ENCODE peak calls at places on chromosomes 16 and 17, in nine cellular contexts. I, K, P, A, B, D, L, W and S are unnamed samples.

GRCh38 chr16:1781758-1782407 is 488 bp downstream of the SPSB3 start:
- DNase-seq in I (no peak), K (peak), P (peak), A (no peak), B (no peak), D (no peak), L (peak), W (no peak), S (no peak)

GRCh38 chr17:61809816-61810392 is 53.4 kb downstream of the BRIP1 start:
- DNase-seq in I (no peak), K (peak), P (no peak), A (no peak), B (no peak), D (peak), L (peak), W (no peak), S (no peak)

GRCh38 chr16:31700530-31701388 is 172.8 kb upstream of the ZNF267 start:
- DNase-seq in I (peak), K (peak), P (peak), A (peak), B (peak), D (no peak), L (peak), W (no peak), S (peak)

GRCh38 chr17:57213180-57213825 is 43.0 kb upstream of the MSI2 start:
- DNase-seq in I (no peak), K (no peak), P (no peak), A (no peak), B (no peak), D (no peak), L (no peak), W (no peak), S (no peak)

GRCh38 chr17:49624896-49625295 is 49.2 kb downstream of the NXPH3 start:
- DNase-seq in I (no peak), K (no peak), P (no peak), A (no peak), B (no peak), D (no peak), L (peak), W (no peak), S (no peak)

GRCh38 chr16:28298511-28298878 is 6.2 kb downstream of the SBK1 start:
- DNase-seq in I (no peak), K (peak), P (no peak), A (peak), B (no peak), D (no peak), L (no peak), W (no peak), S (no peak)

GRCh38 chr17:66032082-66032712 is 159.7 kb downstream of the CEP112 start:
- DNase-seq in I (no peak), K (no peak), P (no peak), A (no peak), B (no peak), D (no peak), L (no peak), W (no peak), S (no peak)

GRCh38 chr16:49603956-49604355 is 230.4 kb downstream of the C16orf78 start:
- DNase-seq in I (no peak), K (no peak), P (no peak), A (no peak), B (no peak), D (no peak), L (no peak), W (no peak), S (no peak)

GRCh38 chr17:70144260-70144846 is 25.0 kb upstream of the KCNJ2 start:
- DNase-seq in I (no peak), K (peak), P (no peak), A (no peak), B (no peak), D (peak), L (peak), W (no peak), S (no peak)

GRCh38 chr17:36877774-36878173 is 59.5 kb upstream of the LHX1 start:
- DNase-seq in I (no peak), K (no peak), P (no peak), A (no peak), B (no peak), D (no peak), L (no peak), W (no peak), S (no peak)

GRCh38 chr17:34171245-34171818 is 83.8 kb upstream of the CCL2 start:
- DNase-seq in I (peak), K (peak), P (peak), A (peak), B (peak), D (peak), L (peak), W (no peak), S (peak)

GRCh38 chr16:48497129-48497528 is 111.9 kb upstream of the SIAH1 start:
- DNase-seq in I (no peak), K (no peak), P (no peak), A (no peak), B (no peak), D (no peak), L (no peak), W (no peak), S (no peak)

GRCh38 chr16:66512589-66513404 is 37.1 kb downstream of the TK2 start:
- DNase-seq in I (no peak), K (no peak), P (no peak), A (no peak), B (no peak), D (peak), L (peak), W (no peak), S (peak)

GRCh38 chr16:138049-138417 is 440 bp downstream of the NPRL3 start:
- DNase-seq in I (no peak), K (peak), P (peak), A (peak), B (no peak), D (no peak), L (peak), W (no peak), S (no peak)

GRCh38 chr17:57480438-57481196 is 224.3 kb downstream of the MSI2 start:
- DNase-seq in I (no peak), K (peak), P (no peak), A (no peak), B (no peak), D (peak), L (peak), W (no peak), S (peak)

GRCh38 chr17:82536220-82537201 is 17.0 kb downstream of the FOXK2 start:
- DNase-seq in I (no peak), K (peak), P (peak), A (no peak), B (no peak), D (peak), L (peak), W (peak), S (no peak)

GRCh38 chr16:73545713-73546112 is 497.8 kb upstream of the ZFHX3 start:
- DNase-seq in I (no peak), K (no peak), P (no peak), A (no peak), B (no peak), D (no peak), L (no peak), W (no peak), S (no peak)

DNA sequence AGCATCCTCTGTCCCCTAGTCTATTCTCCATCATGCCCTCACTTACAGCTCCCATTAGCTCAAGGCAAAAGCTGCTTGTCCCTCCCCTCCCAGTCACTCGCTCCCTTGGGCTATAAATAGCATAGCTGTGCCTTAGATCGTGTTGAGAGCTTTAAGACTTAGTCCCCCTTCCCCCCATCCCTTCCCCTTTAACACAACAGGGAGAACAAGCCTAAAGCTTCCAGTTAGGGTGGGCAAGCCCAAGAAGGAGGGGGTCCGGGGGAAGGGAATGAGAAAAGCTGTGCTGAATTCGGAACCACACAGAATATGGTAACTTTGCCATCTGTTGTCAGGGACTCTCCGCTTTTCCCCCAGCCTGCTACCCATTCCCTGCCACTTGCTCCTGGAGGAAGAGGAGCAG is 4.9 kb upstream of the HIGD1B start:
- DNase-seq in I (no peak), K (no peak), P (no peak), A (peak), B (no peak), D (no peak), L (no peak), W (no peak), S (no peak)
- H3K4me3 ChIP-seq in I (no peak), K (no peak), P (no peak), A (peak), B (no peak), D (no peak), L (no peak), W (no peak), S (no peak)

GRCh38 chr16:85275533-85276249 is 163.4 kb upstream of the CIBAR2 start:
- DNase-seq in I (peak), K (peak), P (peak), A (peak), B (peak), D (peak), L (peak), W (no peak), S (peak)
- TF ChIP-seq CTCF in I (no peak), K (peak), P (peak), A (peak), B (peak), D (peak), L (peak), W (peak), S (peak)

DNA sequence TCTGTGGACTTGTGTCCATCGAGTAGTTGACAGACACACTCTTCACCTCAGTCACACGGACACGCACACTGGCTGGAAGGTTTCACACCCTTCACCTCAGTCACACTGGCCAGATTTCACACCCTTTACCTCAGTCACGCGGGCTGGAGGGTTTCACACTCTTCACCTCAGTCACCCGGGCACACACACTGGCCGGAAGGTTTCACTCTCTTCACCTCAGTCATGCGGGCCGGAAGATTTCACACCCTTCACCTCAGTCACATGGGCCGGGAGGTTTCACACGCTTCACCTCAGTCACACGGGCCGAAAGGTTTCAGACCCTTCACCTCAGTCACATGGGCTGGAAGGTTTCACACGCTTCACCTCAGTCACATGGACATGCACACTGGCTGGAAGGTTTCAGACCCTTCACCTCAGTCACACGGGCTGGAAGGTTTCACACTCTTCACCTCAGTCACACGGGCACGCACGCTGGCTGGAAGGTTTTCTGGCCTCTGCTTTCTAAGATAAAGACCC is 96.2 kb downstream of the PGS1 start:
- DNase-seq in I (no peak), K (no peak), P (no peak), A (no peak), B (no peak), D (no peak), L (no peak), W (no peak), S (no peak)
- H3K4me3 ChIP-seq in I (no peak), K (no peak), P (no peak), A (no peak), B (no peak), D (no peak), L (no peak), W (no peak), S (no peak)

DNA sequence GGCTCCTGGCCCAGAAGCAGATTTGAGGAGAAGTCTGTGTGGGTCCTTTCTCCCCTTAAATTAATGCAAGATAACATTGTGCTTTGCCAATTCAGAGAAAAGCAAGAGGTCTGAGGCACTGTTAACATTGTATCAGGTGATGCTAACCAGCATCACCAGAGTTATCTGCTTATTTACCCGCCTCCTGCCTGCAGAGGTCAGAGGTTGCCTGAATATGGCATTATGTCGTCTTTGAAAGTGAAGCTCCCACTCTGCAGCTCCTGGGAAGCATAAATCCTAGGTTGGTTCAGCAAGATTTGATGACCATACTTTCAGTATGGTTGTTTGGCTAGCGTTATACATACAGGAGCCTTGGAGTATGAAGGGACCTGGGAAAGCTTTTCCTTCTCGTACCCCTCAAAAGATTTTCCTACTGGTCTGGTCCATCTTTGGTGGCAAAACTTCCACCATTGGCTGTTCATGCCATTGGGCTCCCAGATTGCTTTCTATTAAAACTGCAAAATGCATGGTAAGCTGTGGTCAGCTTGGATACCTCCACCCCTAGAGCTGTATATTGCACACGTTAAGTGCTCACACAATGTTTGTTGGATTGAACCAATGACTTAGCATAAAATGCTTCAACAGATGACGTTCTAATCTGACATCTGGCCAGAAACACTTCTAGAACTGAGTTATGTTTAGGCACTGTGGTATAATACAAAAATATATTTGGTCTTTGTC is 24.1 kb downstream of the CHD9 start:
- DNase-seq in I (no peak), K (no peak), P (no peak), A (no peak), B (no peak), D (no peak), L (no peak), W (no peak), S (no peak)
- TF ChIP-seq CTCF in I (no peak), K (no peak), P (no peak), A (no peak), B (peak), D (no peak), L (no peak), W (no peak), S (no peak)

GRCh38 chr16:83980794-83981193 is 12.8 kb downstream of the NECAB2 start:
- DNase-seq in I (no peak), K (no peak), P (no peak), A (no peak), B (no peak), D (no peak), L (no peak), W (no peak), S (no peak)

GRCh38 chr16:83979456-83979855 is 11.4 kb downstream of the NECAB2 start:
- DNase-seq in I (no peak), K (no peak), P (no peak), A (no peak), B (no peak), D (no peak), L (no peak), W (no peak), S (no peak)

GRCh38 chr16:83978401-83978904 is 10.4 kb downstream of the NECAB2 start:
- DNase-seq in I (no peak), K (no peak), P (no peak), A (no peak), B (no peak), D (no peak), L (no peak), W (no peak), S (no peak)

GRCh38 chr16:83981799-83982198 is 13.8 kb downstream of the NECAB2 start:
- DNase-seq in I (no peak), K (no peak), P (no peak), A (no peak), B (no peak), D (no peak), L (no peak), W (no peak), S (no peak)

GRCh38 chr16:83983491-83983890 is 15.4 kb downstream of the NECAB2 start:
- DNase-seq in I (no peak), K (no peak), P (no peak), A (no peak), B (no peak), D (no peak), L (no peak), W (no peak), S (no peak)
- H3K4me3 ChIP-seq in I (no peak), K (no peak), P (no peak), A (no peak), B (no peak), D (no peak), L (no peak), W (no peak), S (no peak)

DNA sequence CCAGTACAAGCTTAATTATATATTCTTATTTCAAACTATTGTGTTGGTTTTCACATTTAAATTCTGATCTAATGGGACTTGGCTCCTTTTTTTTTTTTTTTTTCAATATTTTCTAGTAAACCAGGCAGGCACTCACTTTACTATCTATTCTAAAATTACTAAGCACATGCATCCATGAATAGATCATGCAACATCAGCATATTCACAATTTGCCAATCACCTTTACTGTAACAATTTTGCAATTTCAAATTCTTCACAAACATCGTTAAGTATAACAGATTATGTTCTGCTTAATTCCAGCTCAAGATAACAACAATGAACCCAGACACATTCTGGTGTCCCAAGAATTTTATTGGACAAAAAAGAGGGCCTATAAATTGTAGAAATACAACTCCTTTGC is 217.4 kb downstream of the CDH8 start:
- DNase-seq in I (no peak), K (no peak), P (no peak), A (no peak), B (no peak), D (no peak), L (no peak), W (no peak), S (no peak)
- TF ChIP-seq CTCF in I (no peak), K (no peak), P (no peak), A (no peak), B (no peak), D (no peak), L (no peak), W (no peak), S (no peak)

GRCh38 chr16:4957720-4958509 is at the start of gene SEC14L5:
- DNase-seq in I (peak), K (peak), P (peak), A (peak), B (peak), D (peak), L (peak), W (peak), S (peak)
- H3K4me3 ChIP-seq in I (peak), K (peak), P (peak), A (peak), B (peak), D (peak), L (peak), W (peak), S (peak)